ENCODE peak calls at places on chromosomes 6 and 20, in eight cellular contexts. N is stimulated activated CD8-positive, alpha-beta memory T cell treated with anti-CD3 and anti-CD28 coated beads, Interleukin-4, amount 100 ng/mL, for 24 hours; T is kidney epithelial cell; D is caudate nucleus; R is GDM1; Z is IMR-90; G is brain microvascular endothelial cell; H is left lung. P is an unnamed sample.

GRCh38 chr20:62530643-62531032 is 54.8 kb upstream of the GATA5 start:
- DNase-seq in R (no peak), G (no peak), N (no peak), D (no peak), Z (no peak), H (no peak), T (no peak), P (no peak)

GRCh38 chr6:131139599-131139998 is 4.3 kb downstream of the AKAP7 start:
- DNase-seq in D (no peak), N (no peak), G (no peak), H (no peak), Z (no peak), R (no peak), T (no peak), P (no peak)

GRCh38 chr6:129297592-129297991 is 412.4 kb downstream of the ARHGAP18 start:
- DNase-seq in R (no peak), N (no peak), D (no peak), T (no peak), H (no peak), G (no peak), Z (no peak), P (no peak)

GRCh38 chr6:133362813-133363212 is 121.7 kb downstream of the EYA4 start:
- DNase-seq in Z (no peak), G (no peak), D (no peak), R (no peak), N (no peak), T (no peak), H (no peak), P (no peak)

GRCh38 chr20:57809661-57810172 is 99.9 kb upstream of the PMEPA1 start:
- DNase-seq in D (no peak), N (no peak), Z (no peak), H (no peak), G (no peak), R (no peak), T (no peak), P (no peak)

GRCh38 chr6:127471379-127472255 is 12.4 kb upstream of the KIAA0408 start:
- DNase-seq in G (no peak), D (no peak), T (no peak), R (no peak), H (no peak), Z (peak; percentile 23), N (no peak), P (no peak)

GRCh38 chr6:19866900-19867627 is 29.9 kb downstream of the ID4 start:
- DNase-seq in G (peak; percentile 55), R (no peak), N (no peak), D (no peak), Z (peak; percentile 55), H (no peak), T (peak; percentile 80), P (no peak)

GRCh38 chr6:14172575-14172974 is 55.0 kb downstream of the CD83 start:
- DNase-seq in R (no peak), T (no peak), G (no peak), N (no peak), Z (no peak), D (no peak), H (no peak), P (no peak)

GRCh38 chr6:106820412-106820852 is 154.1 kb downstream of the CD24 start:
- DNase-seq in D (no peak), Z (peak; percentile 0), N (no peak), R (no peak), G (no peak), T (peak; percentile 90), H (no peak), P (no peak)

GRCh38 chr20:32216396-32217142 is 8.9 kb downstream of the POFUT1 start:
- DNase-seq in G (no peak), D (no peak), R (no peak), Z (no peak), H (no peak), T (no peak), N (no peak), P (no peak)

GRCh38 chr20:21396045-21396893 is 1.1 kb downstream of the NKX2-4 start:
- DNase-seq in T (no peak), N (no peak), R (no peak), G (no peak), H (no peak), D (no peak), Z (no peak), P (no peak)

GRCh38 chr6:160756871-160757270 is 54.8 kb downstream of the PLG start:
- DNase-seq in R (no peak), Z (no peak), H (no peak), T (no peak), G (no peak), N (no peak), D (no peak), P (no peak)

GRCh38 chr20:47749367-47749766 is 35.9 kb downstream of the SULF2 start:
- DNase-seq in H (no peak), G (no peak), T (no peak), Z (no peak), D (no peak), N (no peak), R (no peak), P (no peak)

GRCh38 chr6:1029196-1029595 is 282.7 kb upstream of the FOXQ1 start:
- DNase-seq in H (no peak), Z (no peak), G (no peak), D (no peak), R (no peak), T (peak; percentile 52), N (no peak), P (no peak)

GRCh38 chr6:155013457-155013876 is 18.4 kb downstream of the TIAM2 start:
- DNase-seq in R (no peak), Z (peak; percentile 24), T (no peak), H (no peak), D (no peak), N (no peak), G (no peak), P (no peak)

GRCh38 chr20:61673152-61673551 is 392.5 kb downstream of the TAF4 start:
- DNase-seq in Z (no peak), H (no peak), G (no peak), R (no peak), T (no peak), D (no peak), N (no peak), P (no peak)

GRCh38 chr6:155541976-155542375 is 86.3 kb upstream of the NOX3 start:
- DNase-seq in D (no peak), G (no peak), R (no peak), T (no peak), Z (no peak), H (no peak), N (no peak), P (no peak)

P was measured in SIG-M5.